ENCODE peak calls at places on chromosomes 11 and 22, in nine cellular contexts. One of them, this sample, is unnamed.

GRCh38 chr11:44950036-44950624 is 553 bp downstream of the TP53I11 start:
- DNase-seq in mesenchymal stem cell: no peak
- DNase-seq in DND-41: no peak
- DNase-seq in K562: no peak
- DNase-seq in astrocyte: no peak
- DNase-seq in lung: peak; percentile 46
- DNase-seq in A673: peak; percentile 66
- DNase-seq in sigmoid colon: no peak
- DNase-seq in CD8-positive, alpha-beta T cell: peak; percentile 57
- DNase-seq in this sample: no peak

GRCh38 chr11:80584661-80585060 is 1143.8 kb upstream of the TENM4 start:
- DNase-seq in sigmoid colon: no peak
- DNase-seq in DND-41: no peak
- DNase-seq in A673: no peak
- DNase-seq in astrocyte: no peak
- DNase-seq in K562: no peak
- DNase-seq in CD8-positive, alpha-beta T cell: no peak
- DNase-seq in mesenchymal stem cell: no peak
- DNase-seq in lung: no peak
- DNase-seq in this sample: no peak

GRCh38 chr11:37712246-37712645 is 1114.2 kb upstream of the RAG2 start:
- DNase-seq in K562: no peak
- DNase-seq in mesenchymal stem cell: peak; percentile 12
- DNase-seq in lung: no peak
- DNase-seq in DND-41: no peak
- DNase-seq in CD8-positive, alpha-beta T cell: no peak
- DNase-seq in astrocyte: no peak
- DNase-seq in A673: peak; percentile 65
- DNase-seq in sigmoid colon: no peak
- DNase-seq in this sample: no peak

GRCh38 chr11:68373810-68374501 is 61.6 kb downstream of the LRP5 start:
- DNase-seq in CD8-positive, alpha-beta T cell: no peak
- DNase-seq in DND-41: no peak
- DNase-seq in sigmoid colon: no peak
- DNase-seq in K562: no peak
- DNase-seq in lung: no peak
- DNase-seq in A673: peak; percentile 61
- DNase-seq in astrocyte: no peak
- DNase-seq in mesenchymal stem cell: peak; percentile 72
- DNase-seq in this sample: peak; percentile 97

GRCh38 chr22:17817079-17817478 is 42.8 kb upstream of the BID start:
- DNase-seq in CD8-positive, alpha-beta T cell: no peak
- DNase-seq in DND-41: no peak
- DNase-seq in sigmoid colon: no peak
- DNase-seq in lung: no peak
- DNase-seq in astrocyte: no peak
- DNase-seq in K562: no peak
- DNase-seq in mesenchymal stem cell: no peak
- DNase-seq in A673: no peak
- DNase-seq in this sample: no peak

GRCh38 chr11:76655466-76656086 is 15.0 kb downstream of the LRRC32 start:
- DNase-seq in sigmoid colon: peak; percentile 64
- DNase-seq in A673: no peak
- DNase-seq in DND-41: no peak
- DNase-seq in astrocyte: no peak
- DNase-seq in K562: no peak
- DNase-seq in lung: no peak
- DNase-seq in mesenchymal stem cell: no peak
- DNase-seq in CD8-positive, alpha-beta T cell: no peak
- DNase-seq in this sample: no peak

GRCh38 chr11:129910360-129910759 is 15.0 kb upstream of the NFRKB start:
- DNase-seq in lung: no peak
- DNase-seq in sigmoid colon: no peak
- DNase-seq in K562: no peak
- DNase-seq in mesenchymal stem cell: no peak
- DNase-seq in astrocyte: no peak
- DNase-seq in A673: no peak
- DNase-seq in CD8-positive, alpha-beta T cell: no peak
- DNase-seq in DND-41: no peak
- DNase-seq in this sample: no peak

GRCh38 chr11:120556841-120557240 is 45.3 kb downstream of the GRIK4 start:
- DNase-seq in CD8-positive, alpha-beta T cell: no peak
- DNase-seq in sigmoid colon: no peak
- DNase-seq in mesenchymal stem cell: no peak
- DNase-seq in A673: no peak
- DNase-seq in K562: no peak
- DNase-seq in astrocyte: no peak
- DNase-seq in DND-41: no peak
- DNase-seq in lung: no peak
- DNase-seq in this sample: no peak

GRCh38 chr22:47619631-47620030 is 857.2 kb downstream of the TBC1D22A start:
- DNase-seq in sigmoid colon: peak; percentile 61
- DNase-seq in lung: peak; percentile 25
- DNase-seq in mesenchymal stem cell: no peak
- DNase-seq in K562: no peak
- DNase-seq in CD8-positive, alpha-beta T cell: peak; percentile 9
- DNase-seq in A673: no peak
- DNase-seq in DND-41: no peak
- DNase-seq in astrocyte: no peak
- DNase-seq in this sample: no peak

GRCh38 chr22:44814266-44815098 is 62.1 kb downstream of the ARHGAP8 start:
- DNase-seq in sigmoid colon: peak; percentile 46
- DNase-seq in mesenchymal stem cell: no peak
- DNase-seq in DND-41: no peak
- DNase-seq in CD8-positive, alpha-beta T cell: no peak
- DNase-seq in K562: no peak
- DNase-seq in astrocyte: no peak
- DNase-seq in A673: no peak
- DNase-seq in lung: no peak
- DNase-seq in this sample: no peak

GRCh38 chr22:32217465-32217864 is 12.6 kb upstream of the RFPL2 start:
- DNase-seq in sigmoid colon: no peak
- DNase-seq in K562: no peak
- DNase-seq in DND-41: no peak
- DNase-seq in astrocyte: no peak
- DNase-seq in lung: no peak
- DNase-seq in CD8-positive, alpha-beta T cell: no peak
- DNase-seq in mesenchymal stem cell: no peak
- DNase-seq in A673: no peak
- DNase-seq in this sample: no peak

GRCh38 chr11:69049490-69049867 is 747 bp downstream of the TPCN2 start:
- DNase-seq in astrocyte: no peak
- DNase-seq in sigmoid colon: no peak
- DNase-seq in lung: no peak
- DNase-seq in DND-41: peak; percentile 37
- DNase-seq in K562: peak; percentile 30
- DNase-seq in CD8-positive, alpha-beta T cell: peak; percentile 51
- DNase-seq in mesenchymal stem cell: no peak
- DNase-seq in A673: peak; percentile 26
- DNase-seq in this sample: no peak

GRCh38 chr11:10413268-10413667 is 41.8 kb upstream of the AMPD3 start:
- DNase-seq in K562: no peak
- DNase-seq in mesenchymal stem cell: peak; percentile 29
- DNase-seq in sigmoid colon: no peak
- DNase-seq in astrocyte: no peak
- DNase-seq in CD8-positive, alpha-beta T cell: peak; percentile 63
- DNase-seq in A673: peak; percentile 59
- DNase-seq in lung: no peak
- DNase-seq in DND-41: peak; percentile 43
- DNase-seq in this sample: no peak

DNA sequence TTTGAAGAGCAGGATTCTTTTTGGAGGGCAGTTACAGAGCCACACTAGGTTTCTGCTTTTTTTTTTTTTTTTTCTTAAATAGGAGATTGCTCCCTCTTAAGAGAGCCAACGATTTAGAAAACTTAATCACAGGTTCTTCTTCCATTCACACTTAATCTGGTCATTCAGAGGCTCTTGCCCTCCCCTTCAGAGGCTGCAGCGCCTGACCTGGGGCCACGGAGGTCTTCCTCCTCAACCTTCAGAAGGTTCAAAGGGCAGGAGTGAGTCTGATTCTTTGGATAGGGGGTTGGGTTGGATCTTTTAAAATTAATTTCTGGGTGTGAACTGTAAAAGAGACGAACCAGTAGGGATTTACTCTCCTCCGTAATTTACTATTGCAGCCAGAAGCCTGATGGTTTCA is 57.1 kb downstream of the ZNRF3 start:
- DNase-seq in A673: no peak
- DNase-seq in K562: no peak
- DNase-seq in sigmoid colon: no peak
- DNase-seq in CD8-positive, alpha-beta T cell: no peak
- DNase-seq in DND-41: no peak
- DNase-seq in astrocyte: no peak
- DNase-seq in lung: no peak
- DNase-seq in mesenchymal stem cell: no peak
- DNase-seq in this sample: no peak
- H3K4me1 ChIP-seq in A673: peaks cover 24% of the 10 kb centered on the region
- H3K4me1 ChIP-seq in K562: no peaks in the 10 kb centered on the region
- H3K4me1 ChIP-seq in sigmoid colon: peaks cover 19% of the 10 kb centered on the region
- H3K4me1 ChIP-seq in CD8-positive, alpha-beta T cell: no peaks in the 10 kb centered on the region
- H3K4me1 ChIP-seq in DND-41: no peaks in the 10 kb centered on the region
- H3K4me1 ChIP-seq in astrocyte: no peaks in the 10 kb centered on the region
- H3K4me1 ChIP-seq in lung: no peaks in the 10 kb centered on the region
- H3K4me1 ChIP-seq in mesenchymal stem cell: peaks cover 7% of the 10 kb centered on the region
- H3K4me1 ChIP-seq in this sample: no peaks in the 10 kb centered on the region

DNA sequence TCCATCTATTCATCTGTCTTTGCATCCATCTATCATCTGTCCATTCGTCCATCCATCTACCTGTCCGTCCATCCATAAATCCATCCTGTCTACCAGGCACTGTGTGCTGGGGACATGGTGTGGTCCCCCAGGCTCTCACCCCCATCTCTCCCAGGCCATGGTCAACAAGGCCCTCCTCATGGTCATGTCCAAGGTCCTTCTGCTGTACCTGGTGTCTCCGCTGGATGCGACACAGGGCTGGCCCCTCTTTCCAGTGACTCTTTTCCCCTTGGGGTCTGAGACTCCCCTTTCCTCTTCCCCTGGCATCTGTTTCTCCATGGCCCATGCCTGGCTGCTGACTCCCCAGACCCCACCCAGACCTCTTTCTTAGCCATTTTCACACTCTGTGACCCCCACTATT is 4.5 kb downstream of the IGLL1 start:
- DNase-seq in K562: no peak
- DNase-seq in astrocyte: no peak
- DNase-seq in lung: no peak
- DNase-seq in CD8-positive, alpha-beta T cell: no peak
- DNase-seq in A673: no peak
- DNase-seq in sigmoid colon: no peak
- DNase-seq in mesenchymal stem cell: no peak
- DNase-seq in DND-41: no peak
- DNase-seq in this sample: no peak
- H3K4me3 ChIP-seq in K562: no peak overlapping the region
- H3K4me3 ChIP-seq in astrocyte: no peak overlapping the region
- H3K4me3 ChIP-seq in lung: no peak overlapping the region
- H3K4me3 ChIP-seq in CD8-positive, alpha-beta T cell: no peak overlapping the region
- H3K4me3 ChIP-seq in A673: no peak overlapping the region
- H3K4me3 ChIP-seq in sigmoid colon: no peak overlapping the region
- H3K4me3 ChIP-seq in mesenchymal stem cell: no peak overlapping the region
- H3K4me3 ChIP-seq in DND-41: no peak overlapping the region
- H3K4me3 ChIP-seq in this sample: no peak overlapping the region

GRCh38 chr11:93491941-93492340 is 51.2 kb downstream of the SMCO4 start:
- DNase-seq in CD8-positive, alpha-beta T cell: no peak
- DNase-seq in lung: no peak
- DNase-seq in mesenchymal stem cell: no peak
- DNase-seq in sigmoid colon: no peak
- DNase-seq in astrocyte: no peak
- DNase-seq in A673: no peak
- DNase-seq in K562: no peak
- DNase-seq in DND-41: no peak
- DNase-seq in this sample: no peak

GRCh38 chr11:93487032-93487483 is 56.1 kb downstream of the SMCO4 start:
- DNase-seq in lung: no peak
- DNase-seq in A673: no peak
- DNase-seq in astrocyte: no peak
- DNase-seq in mesenchymal stem cell: peak; percentile 66
- DNase-seq in sigmoid colon: peak; percentile 68
- DNase-seq in CD8-positive, alpha-beta T cell: no peak
- DNase-seq in DND-41: no peak
- DNase-seq in K562: peak; percentile 22
- DNase-seq in this sample: no peak

GRCh38 chr11:93490996-93491618 is 52.1 kb downstream of the SMCO4 start:
- DNase-seq in K562: no peak
- DNase-seq in lung: no peak
- DNase-seq in sigmoid colon: no peak
- DNase-seq in A673: no peak
- DNase-seq in astrocyte: no peak
- DNase-seq in mesenchymal stem cell: no peak
- DNase-seq in CD8-positive, alpha-beta T cell: no peak
- DNase-seq in DND-41: no peak
- DNase-seq in this sample: no peak

GRCh38 chr11:93492464-93493251 is 50.5 kb downstream of the SMCO4 start:
- DNase-seq in CD8-positive, alpha-beta T cell: no peak
- DNase-seq in mesenchymal stem cell: no peak
- DNase-seq in lung: no peak
- DNase-seq in DND-41: no peak
- DNase-seq in K562: no peak
- DNase-seq in sigmoid colon: no peak
- DNase-seq in astrocyte: no peak
- DNase-seq in A673: no peak
- DNase-seq in this sample: no peak

DNA sequence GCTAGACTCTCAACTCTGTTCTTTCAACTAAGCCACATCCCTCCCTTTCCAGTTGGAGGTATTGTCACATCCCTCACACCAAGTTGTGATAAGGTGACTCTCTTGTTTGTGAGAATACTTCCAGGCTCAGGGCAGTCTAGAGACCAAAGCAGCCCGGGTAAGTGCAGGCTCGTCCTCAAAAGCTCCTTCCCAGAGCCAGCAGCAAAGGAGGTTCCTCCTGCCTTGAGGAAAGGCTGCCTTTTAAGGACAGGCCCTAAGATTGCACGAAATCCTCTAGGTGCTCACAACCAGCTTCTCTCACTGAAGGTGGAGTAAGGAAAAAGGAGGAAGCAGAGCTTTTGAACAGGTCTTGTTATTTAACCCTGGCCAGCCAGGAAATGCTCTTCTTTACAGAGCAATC is 53.4 kb downstream of the SMCO4 start:
- DNase-seq in lung: no peak
- DNase-seq in K562: no peak
- DNase-seq in sigmoid colon: no peak
- DNase-seq in DND-41: no peak
- DNase-seq in astrocyte: no peak
- DNase-seq in CD8-positive, alpha-beta T cell: no peak
- DNase-seq in mesenchymal stem cell: no peak
- DNase-seq in A673: no peak
- DNase-seq in this sample: no peak
- H3K27ac ChIP-seq in lung: no peak overlapping the region
- H3K27ac ChIP-seq in K562: no peak overlapping the region
- H3K27ac ChIP-seq in sigmoid colon: no peak overlapping the region
- H3K27ac ChIP-seq in DND-41: no peak overlapping the region
- H3K27ac ChIP-seq in astrocyte: no peak overlapping the region
- H3K27ac ChIP-seq in CD8-positive, alpha-beta T cell: no peak overlapping the region
- H3K27ac ChIP-seq in mesenchymal stem cell: no peak overlapping the region
- H3K27ac ChIP-seq in A673: no peak overlapping the region
- H3K27ac ChIP-seq in this sample: no peak overlapping the region

DNA sequence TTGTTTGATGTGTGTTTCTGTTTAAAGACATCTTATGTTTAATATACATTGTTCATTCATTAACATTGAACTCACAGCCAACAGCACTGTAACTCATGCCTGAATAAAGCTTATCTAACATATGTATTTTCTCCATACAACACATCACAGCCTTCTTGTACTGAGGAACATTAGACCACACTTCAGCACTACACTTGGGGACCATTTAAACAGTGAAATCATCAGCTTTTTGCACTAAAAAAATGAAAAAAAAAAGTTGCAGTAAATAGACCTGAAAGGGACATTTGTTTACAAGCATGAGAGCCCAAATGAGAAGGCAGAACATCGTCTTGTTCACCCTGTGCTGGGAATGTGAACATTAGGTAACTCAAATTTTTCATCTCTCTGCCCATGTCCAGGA is 15.3 kb upstream of the TPP1 start:
- DNase-seq in CD8-positive, alpha-beta T cell: no peak
- DNase-seq in A673: no peak
- DNase-seq in lung: no peak
- DNase-seq in sigmoid colon: no peak
- DNase-seq in astrocyte: no peak
- DNase-seq in mesenchymal stem cell: no peak
- DNase-seq in K562: no peak
- DNase-seq in DND-41: no peak
- DNase-seq in this sample: no peak
- H3K4me1 ChIP-seq in CD8-positive, alpha-beta T cell: no peaks in the 10 kb centered on the region
- H3K4me1 ChIP-seq in A673: no peaks in the 10 kb centered on the region
- H3K4me1 ChIP-seq in lung: peaks cover 7% of the 10 kb centered on the region
- H3K4me1 ChIP-seq in sigmoid colon: peaks cover 54% of the 10 kb centered on the region
- H3K4me1 ChIP-seq in astrocyte: peaks cover 8% of the 10 kb centered on the region
- H3K4me1 ChIP-seq in mesenchymal stem cell: peaks cover 7% of the 10 kb centered on the region
- H3K4me1 ChIP-seq in K562: peaks cover 28% of the 10 kb centered on the region
- H3K4me1 ChIP-seq in DND-41: no peaks in the 10 kb centered on the region
- H3K4me1 ChIP-seq in this sample: peaks cover 8% of the 10 kb centered on the region